ENCODE peak calls at places on chromosome 7, in six cellular contexts. One of them, this sample, is unnamed.

GRCh38 chr7:127396184-127396583 is 3.7 kb upstream of the ZNF800 start:
- DNase-seq in adrenal gland: no peak
- DNase-seq in endothelial cell of umbilical vein: no peak
- DNase-seq in body of pancreas: peak; percentile 20
- DNase-seq in GM12878: no peak
- DNase-seq in uterus: no peak
- DNase-seq in this sample: no peak

GRCh38 chr7:8982338-8982994 is 549.1 kb downstream of the NXPH1 start:
- DNase-seq in adrenal gland: no peak
- DNase-seq in endothelial cell of umbilical vein: no peak
- DNase-seq in body of pancreas: no peak
- DNase-seq in GM12878: no peak
- DNase-seq in uterus: no peak
- DNase-seq in this sample: no peak

GRCh38 chr7:28142650-28143049 is 37.9 kb downstream of the JAZF1 start:
- DNase-seq in adrenal gland: no peak
- DNase-seq in endothelial cell of umbilical vein: no peak
- DNase-seq in body of pancreas: no peak
- DNase-seq in GM12878: no peak
- DNase-seq in uterus: no peak
- DNase-seq in this sample: no peak

GRCh38 chr7:120966961-120967360 is 16.4 kb downstream of the ING3 start:
- DNase-seq in adrenal gland: no peak
- DNase-seq in endothelial cell of umbilical vein: no peak
- DNase-seq in body of pancreas: no peak
- DNase-seq in GM12878: no peak
- DNase-seq in uterus: no peak
- DNase-seq in this sample: no peak

GRCh38 chr7:38858281-38858884 is 50.6 kb downstream of the VPS41 start:
- DNase-seq in adrenal gland: no peak
- DNase-seq in endothelial cell of umbilical vein: peak; percentile 63
- DNase-seq in body of pancreas: no peak
- DNase-seq in GM12878: no peak
- DNase-seq in uterus: no peak
- DNase-seq in this sample: no peak

GRCh38 chr7:7672545-7673239 is 32.1 kb downstream of the UMAD1 start:
- DNase-seq in adrenal gland: no peak
- DNase-seq in endothelial cell of umbilical vein: no peak
- DNase-seq in body of pancreas: no peak
- DNase-seq in GM12878: no peak
- DNase-seq in uterus: no peak
- DNase-seq in this sample: no peak

GRCh38 chr7:95758187-95758586 is 14.2 kb upstream of the DYNC1I1 start:
- DNase-seq in adrenal gland: no peak
- DNase-seq in endothelial cell of umbilical vein: no peak
- DNase-seq in body of pancreas: no peak
- DNase-seq in GM12878: no peak
- DNase-seq in uterus: no peak
- DNase-seq in this sample: no peak

GRCh38 chr7:38671901-38672559 is 40.9 kb upstream of the AMPH start:
- DNase-seq in adrenal gland: no peak
- DNase-seq in endothelial cell of umbilical vein: no peak
- DNase-seq in body of pancreas: no peak
- DNase-seq in GM12878: no peak
- DNase-seq in uterus: no peak
- DNase-seq in this sample: no peak

GRCh38 chr7:113921363-113921762 is 2.6 kb upstream of the PPP1R3A start:
- DNase-seq in adrenal gland: no peak
- DNase-seq in endothelial cell of umbilical vein: no peak
- DNase-seq in body of pancreas: no peak
- DNase-seq in GM12878: no peak
- DNase-seq in uterus: no peak
- DNase-seq in this sample: no peak

GRCh38 chr7:131284702-131285419 is 42.8 kb upstream of the MKLN1 start:
- DNase-seq in adrenal gland: no peak
- DNase-seq in endothelial cell of umbilical vein: peak; percentile 11
- DNase-seq in body of pancreas: no peak
- DNase-seq in GM12878: no peak
- DNase-seq in uterus: peak; percentile 30
- DNase-seq in this sample: peak; percentile 77

GRCh38 chr7:70093496-70093895 is 495.2 kb downstream of the AUTS2 start:
- DNase-seq in adrenal gland: no peak
- DNase-seq in endothelial cell of umbilical vein: no peak
- DNase-seq in body of pancreas: peak; percentile 25
- DNase-seq in GM12878: no peak
- DNase-seq in uterus: no peak
- DNase-seq in this sample: no peak

GRCh38 chr7:5692112-5692844 is 89.2 kb downstream of the RNF216 start:
- DNase-seq in adrenal gland: peak; percentile 56
- DNase-seq in endothelial cell of umbilical vein: peak; percentile 84
- DNase-seq in body of pancreas: peak; percentile 61
- DNase-seq in GM12878: no peak
- DNase-seq in uterus: peak; percentile 85
- DNase-seq in this sample: peak; percentile 87

GRCh38 chr7:132418840-132419239 is 157.4 kb downstream of the PLXNA4 start:
- DNase-seq in adrenal gland: no peak
- DNase-seq in endothelial cell of umbilical vein: no peak
- DNase-seq in body of pancreas: no peak
- DNase-seq in GM12878: no peak
- DNase-seq in uterus: no peak
- DNase-seq in this sample: no peak

GRCh38 chr7:131502810-131503545 is 53.5 kb downstream of the PODXL start:
- DNase-seq in adrenal gland: peak; percentile 79
- DNase-seq in endothelial cell of umbilical vein: no peak
- DNase-seq in body of pancreas: peak; percentile 34
- DNase-seq in GM12878: no peak
- DNase-seq in uterus: peak; percentile 55
- DNase-seq in this sample: peak; percentile 76

DNA sequence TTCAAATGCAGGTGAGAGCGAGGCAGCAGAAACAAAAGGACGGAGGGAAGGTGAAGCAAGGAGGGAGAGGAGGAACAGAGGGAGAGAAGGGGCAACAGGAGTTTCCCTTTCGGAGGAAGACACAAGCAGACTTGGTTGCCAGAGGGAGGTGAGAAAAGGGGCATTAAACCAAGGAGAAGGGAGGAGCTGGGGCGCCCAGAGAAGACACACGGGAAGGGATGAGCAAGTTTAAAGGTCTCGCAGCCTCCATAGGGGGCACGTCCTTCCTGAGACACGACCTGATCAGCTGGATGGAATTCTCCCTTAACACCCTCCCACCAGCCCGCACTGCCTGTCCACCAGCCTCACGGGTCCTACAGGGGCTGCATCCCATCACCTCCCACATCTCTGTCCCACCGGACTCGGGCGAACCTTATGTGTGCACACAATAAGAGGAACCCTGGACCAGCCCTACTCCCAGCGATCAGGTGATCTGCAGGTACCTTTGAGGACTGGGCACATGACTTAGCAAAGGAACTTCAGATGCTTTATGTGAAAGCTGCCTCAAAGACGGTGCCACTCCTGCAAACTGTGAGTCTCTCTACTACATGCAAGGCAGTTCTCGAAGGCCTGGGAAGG is 251.2 kb downstream of the TNS3 start:
- DNase-seq in adrenal gland: no peak
- DNase-seq in endothelial cell of umbilical vein: no peak
- DNase-seq in body of pancreas: no peak
- DNase-seq in GM12878: no peak
- DNase-seq in uterus: no peak
- DNase-seq in this sample: no peak
- H3K27ac ChIP-seq in adrenal gland: no peak overlapping the region
- H3K27ac ChIP-seq in endothelial cell of umbilical vein: no peak overlapping the region
- H3K27ac ChIP-seq in body of pancreas: no peak overlapping the region
- H3K27ac ChIP-seq in GM12878: no peak overlapping the region
- H3K27ac ChIP-seq in uterus: no peak overlapping the region
- H3K27ac ChIP-seq in this sample: no peak overlapping the region

DNA sequence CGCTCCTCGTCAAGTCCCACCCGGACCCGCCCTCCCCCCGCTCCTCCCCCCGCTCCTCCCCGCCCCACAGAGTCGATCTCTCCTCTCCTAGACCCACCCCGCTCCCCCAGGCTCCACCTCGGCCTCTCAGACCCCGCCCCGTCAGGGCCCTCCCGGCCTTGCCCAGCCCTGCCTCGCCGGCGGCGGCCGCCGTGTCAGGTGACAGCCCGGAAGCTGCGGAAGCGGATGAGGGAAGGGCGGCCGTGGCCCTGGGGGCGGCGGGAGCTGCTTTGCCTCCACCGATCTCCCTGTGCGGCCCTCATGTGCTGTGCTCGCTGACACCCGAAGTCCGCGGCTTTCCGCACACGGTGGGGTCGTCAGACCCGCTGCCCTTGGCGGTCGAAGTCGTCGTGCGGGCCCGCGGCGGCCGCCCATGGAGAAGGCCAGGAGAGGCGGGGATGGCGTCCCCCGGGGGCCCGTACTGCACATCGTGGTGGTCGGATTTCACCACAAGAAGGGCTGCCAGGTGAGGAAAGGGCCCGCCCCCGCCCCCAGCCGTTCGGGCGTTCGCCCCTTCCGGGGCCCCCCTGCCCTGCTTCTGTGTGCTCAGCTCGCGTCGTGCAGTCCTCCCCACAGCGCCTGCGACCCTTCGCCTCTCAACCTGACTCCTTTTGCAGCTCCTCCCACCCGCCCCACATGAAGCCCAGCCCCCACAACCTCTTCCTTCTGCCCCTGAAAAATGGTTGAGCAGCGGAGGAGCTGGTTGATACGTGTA is at the start of gene AVL9:
- DNase-seq in adrenal gland: peak; percentile 99
- DNase-seq in endothelial cell of umbilical vein: peak; percentile 96
- DNase-seq in body of pancreas: peak; percentile 98
- DNase-seq in GM12878: peak; percentile 75
- DNase-seq in uterus: peak; percentile 98
- DNase-seq in this sample: peak; percentile 98
- TF ChIP-seq POLR2A in adrenal gland: peak; percentile 79
- TF ChIP-seq POLR2A in endothelial cell of umbilical vein: peak; percentile 97
- TF ChIP-seq POLR2A in body of pancreas: peak; percentile 89
- TF ChIP-seq POLR2A in GM12878: peak; percentile 99
- TF ChIP-seq POLR2A in uterus: peak; percentile 89
- TF ChIP-seq POLR2A in this sample: peak; percentile 36

GRCh38 chr7:148800677-148801076 is 83.4 kb downstream of the EZH2 start:
- DNase-seq in adrenal gland: no peak
- DNase-seq in endothelial cell of umbilical vein: no peak
- DNase-seq in body of pancreas: no peak
- DNase-seq in GM12878: no peak
- DNase-seq in uterus: no peak
- DNase-seq in this sample: no peak
- H3K36me3 ChIP-seq in adrenal gland: no peaks in the 10 kb centered on the region
- H3K36me3 ChIP-seq in endothelial cell of umbilical vein: peaks cover 31% of the 10 kb centered on the region
- H3K36me3 ChIP-seq in body of pancreas: peaks cover 7% of the 10 kb centered on the region
- H3K36me3 ChIP-seq in GM12878: peaks cover 28% of the 10 kb centered on the region
- H3K36me3 ChIP-seq in uterus: no peaks in the 10 kb centered on the region
- H3K36me3 ChIP-seq in this sample: no peaks in the 10 kb centered on the region

DNA sequence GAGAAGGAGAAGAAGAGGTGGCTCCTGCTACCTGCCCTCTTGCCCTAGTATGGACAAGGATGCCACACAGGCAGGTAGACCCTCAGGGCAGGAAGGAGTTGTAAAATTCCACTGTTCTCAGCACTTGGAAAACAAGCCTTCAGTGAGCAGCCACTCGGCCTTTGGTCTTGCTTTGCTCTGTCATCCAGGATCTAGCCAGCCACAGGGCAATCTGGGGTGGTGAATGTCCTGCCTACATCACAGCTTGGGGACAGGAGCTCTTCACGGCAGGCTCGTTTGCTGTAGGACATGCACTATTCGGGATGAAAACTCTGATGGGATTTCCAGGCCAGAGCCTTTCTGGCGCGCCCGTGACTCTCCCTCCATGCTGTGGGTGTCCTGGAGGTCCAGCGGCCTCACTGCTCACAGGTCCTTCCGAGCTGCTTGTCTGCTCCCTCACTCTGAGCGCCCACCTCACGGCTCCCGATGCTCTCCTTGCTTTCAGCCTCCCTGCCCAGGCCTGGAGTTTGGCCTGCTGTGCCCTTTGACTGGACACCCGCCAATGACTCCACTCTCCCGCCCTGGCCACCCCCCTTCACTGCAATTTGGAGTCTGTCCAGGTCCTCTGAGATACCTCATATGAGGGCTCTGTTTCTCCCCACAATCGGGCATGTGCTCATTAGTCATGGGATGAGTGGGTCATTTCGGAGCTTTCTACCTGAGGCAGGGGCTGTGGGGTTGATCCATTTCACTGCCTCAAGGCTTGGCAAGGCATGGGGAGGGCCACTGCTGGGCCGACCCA is 227.2 kb upstream of the GRB10 start:
- DNase-seq in adrenal gland: no peak
- DNase-seq in endothelial cell of umbilical vein: peak; percentile 5
- DNase-seq in body of pancreas: peak; percentile 48
- DNase-seq in GM12878: no peak
- DNase-seq in uterus: no peak
- DNase-seq in this sample: no peak
- H3K27ac ChIP-seq in adrenal gland: no peak overlapping the region
- H3K27ac ChIP-seq in endothelial cell of umbilical vein: no peak overlapping the region
- H3K27ac ChIP-seq in body of pancreas: no peak overlapping the region
- H3K27ac ChIP-seq in GM12878: no peak overlapping the region
- H3K27ac ChIP-seq in uterus: no peak overlapping the region
- H3K27ac ChIP-seq in this sample: no peak overlapping the region

This sample was measured in testis.